ENCODE peak calls at places on chromosomes 1 and 21, in ten cellular contexts. One of them, this sample, is unnamed.

GRCh38 chr1:151477066-151477465 is 17.8 kb upstream of the POGZ start:
- DNase-seq in dorsolateral prefrontal cortex: no peak
- DNase-seq in PC-3: no peak
- DNase-seq in left ventricle myocardium inferior: no peak
- DNase-seq in lung: no peak
- DNase-seq in fibroblast of lung: no peak
- DNase-seq in body of pancreas: no peak
- DNase-seq in neural crest cell: no peak
- DNase-seq in epithelial cell of proximal tubule: no peak
- DNase-seq in thoracic aorta: no peak
- DNase-seq in this sample: no peak

GRCh38 chr1:241932845-241933244 is 24.7 kb upstream of the BECN2 start:
- DNase-seq in lung: no peak
- DNase-seq in thoracic aorta: no peak
- DNase-seq in dorsolateral prefrontal cortex: no peak
- DNase-seq in left ventricle myocardium inferior: no peak
- DNase-seq in body of pancreas: no peak
- DNase-seq in neural crest cell: no peak
- DNase-seq in PC-3: no peak
- DNase-seq in fibroblast of lung: no peak
- DNase-seq in epithelial cell of proximal tubule: no peak
- DNase-seq in this sample: no peak

GRCh38 chr1:183912265-183912886 is 107.5 kb downstream of the RGL1 start:
- DNase-seq in left ventricle myocardium inferior: no peak
- DNase-seq in epithelial cell of proximal tubule: no peak
- DNase-seq in thoracic aorta: no peak
- DNase-seq in lung: no peak
- DNase-seq in fibroblast of lung: no peak
- DNase-seq in body of pancreas: no peak
- DNase-seq in neural crest cell: no peak
- DNase-seq in PC-3: no peak
- DNase-seq in dorsolateral prefrontal cortex: no peak
- DNase-seq in this sample: no peak

GRCh38 chr1:84271452-84272273 is 29.8 kb upstream of the SAMD13 start:
- DNase-seq in left ventricle myocardium inferior: no peak
- DNase-seq in epithelial cell of proximal tubule: no peak
- DNase-seq in neural crest cell: no peak
- DNase-seq in PC-3: peak
- DNase-seq in thoracic aorta: no peak
- DNase-seq in fibroblast of lung: peak
- DNase-seq in lung: no peak
- DNase-seq in dorsolateral prefrontal cortex: no peak
- DNase-seq in body of pancreas: no peak
- DNase-seq in this sample: no peak

GRCh38 chr1:101183388-101183699 is 53.5 kb upstream of the S1PR1 start:
- DNase-seq in body of pancreas: no peak
- DNase-seq in dorsolateral prefrontal cortex: no peak
- DNase-seq in fibroblast of lung: peak
- DNase-seq in epithelial cell of proximal tubule: no peak
- DNase-seq in left ventricle myocardium inferior: no peak
- DNase-seq in lung: no peak
- DNase-seq in neural crest cell: no peak
- DNase-seq in thoracic aorta: no peak
- DNase-seq in PC-3: no peak
- DNase-seq in this sample: no peak

GRCh38 chr1:151130837-151131586 is 15.4 kb downstream of the SEMA6C start:
- DNase-seq in left ventricle myocardium inferior: peak
- DNase-seq in epithelial cell of proximal tubule: no peak
- DNase-seq in lung: peak
- DNase-seq in neural crest cell: peak
- DNase-seq in thoracic aorta: peak
- DNase-seq in fibroblast of lung: peak
- DNase-seq in body of pancreas: peak
- DNase-seq in dorsolateral prefrontal cortex: peak
- DNase-seq in PC-3: no peak
- DNase-seq in this sample: peak

GRCh38 chr1:29973406-29973805 is 737.1 kb downstream of the PTPRU start:
- DNase-seq in fibroblast of lung: peak
- DNase-seq in neural crest cell: no peak
- DNase-seq in left ventricle myocardium inferior: no peak
- DNase-seq in body of pancreas: no peak
- DNase-seq in thoracic aorta: no peak
- DNase-seq in dorsolateral prefrontal cortex: no peak
- DNase-seq in PC-3: no peak
- DNase-seq in lung: peak
- DNase-seq in epithelial cell of proximal tubule: no peak
- DNase-seq in this sample: no peak

GRCh38 chr1:40256401-40257084 is 1.5 kb upstream of the ZMPSTE24 start:
- DNase-seq in fibroblast of lung: no peak
- DNase-seq in neural crest cell: no peak
- DNase-seq in thoracic aorta: no peak
- DNase-seq in left ventricle myocardium inferior: no peak
- DNase-seq in lung: no peak
- DNase-seq in PC-3: peak
- DNase-seq in epithelial cell of proximal tubule: no peak
- DNase-seq in body of pancreas: no peak
- DNase-seq in dorsolateral prefrontal cortex: no peak
- DNase-seq in this sample: no peak

GRCh38 chr1:69553726-69554125 is 14.0 kb upstream of the LRRC7 start:
- DNase-seq in PC-3: no peak
- DNase-seq in fibroblast of lung: no peak
- DNase-seq in left ventricle myocardium inferior: no peak
- DNase-seq in dorsolateral prefrontal cortex: no peak
- DNase-seq in body of pancreas: no peak
- DNase-seq in lung: no peak
- DNase-seq in neural crest cell: no peak
- DNase-seq in epithelial cell of proximal tubule: no peak
- DNase-seq in thoracic aorta: no peak
- DNase-seq in this sample: no peak

GRCh38 chr1:182428043-182428442 is 21.9 kb upstream of the RGSL1 start:
- DNase-seq in epithelial cell of proximal tubule: no peak
- DNase-seq in fibroblast of lung: no peak
- DNase-seq in thoracic aorta: no peak
- DNase-seq in body of pancreas: no peak
- DNase-seq in dorsolateral prefrontal cortex: no peak
- DNase-seq in left ventricle myocardium inferior: no peak
- DNase-seq in PC-3: no peak
- DNase-seq in neural crest cell: no peak
- DNase-seq in lung: no peak
- DNase-seq in this sample: no peak

GRCh38 chr1:171901245-171901644 is 59.9 kb downstream of the DNM3 start:
- DNase-seq in neural crest cell: no peak
- DNase-seq in left ventricle myocardium inferior: no peak
- DNase-seq in body of pancreas: no peak
- DNase-seq in thoracic aorta: no peak
- DNase-seq in epithelial cell of proximal tubule: peak
- DNase-seq in lung: no peak
- DNase-seq in PC-3: peak
- DNase-seq in dorsolateral prefrontal cortex: peak
- DNase-seq in fibroblast of lung: peak
- DNase-seq in this sample: no peak

GRCh38 chr1:156475568-156476500 is 24.7 kb downstream of the MEF2D start:
- DNase-seq in dorsolateral prefrontal cortex: peak
- DNase-seq in neural crest cell: no peak
- DNase-seq in left ventricle myocardium inferior: peak
- DNase-seq in fibroblast of lung: peak
- DNase-seq in thoracic aorta: peak
- DNase-seq in epithelial cell of proximal tubule: no peak
- DNase-seq in lung: no peak
- DNase-seq in PC-3: no peak
- DNase-seq in body of pancreas: peak
- DNase-seq in this sample: peak

GRCh38 chr21:33403128-33403785 is at the start of gene IFNGR2:
- DNase-seq in body of pancreas: peak
- DNase-seq in left ventricle myocardium inferior: peak
- DNase-seq in epithelial cell of proximal tubule: no peak
- DNase-seq in thoracic aorta: no peak
- DNase-seq in fibroblast of lung: no peak
- DNase-seq in lung: no peak
- DNase-seq in dorsolateral prefrontal cortex: no peak
- DNase-seq in neural crest cell: peak
- DNase-seq in PC-3: peak
- DNase-seq in this sample: no peak

GRCh38 chr1:29245876-29246275 is 9.6 kb downstream of the PTPRU start:
- DNase-seq in lung: no peak
- DNase-seq in thoracic aorta: no peak
- DNase-seq in left ventricle myocardium inferior: no peak
- DNase-seq in fibroblast of lung: peak
- DNase-seq in dorsolateral prefrontal cortex: peak
- DNase-seq in epithelial cell of proximal tubule: no peak
- DNase-seq in neural crest cell: no peak
- DNase-seq in PC-3: peak
- DNase-seq in body of pancreas: peak
- DNase-seq in this sample: no peak

GRCh38 chr1:55235722-55236121 is 20.6 kb upstream of the USP24 start:
- DNase-seq in PC-3: peak
- DNase-seq in body of pancreas: no peak
- DNase-seq in lung: no peak
- DNase-seq in neural crest cell: no peak
- DNase-seq in dorsolateral prefrontal cortex: no peak
- DNase-seq in epithelial cell of proximal tubule: no peak
- DNase-seq in left ventricle myocardium inferior: no peak
- DNase-seq in fibroblast of lung: peak
- DNase-seq in thoracic aorta: no peak
- DNase-seq in this sample: no peak

GRCh38 chr1:112704511-112704907 is 2.4 kb downstream of the RHOC start:
- DNase-seq in fibroblast of lung: no peak
- DNase-seq in PC-3: no peak
- DNase-seq in thoracic aorta: no peak
- DNase-seq in neural crest cell: no peak
- DNase-seq in body of pancreas: no peak
- DNase-seq in dorsolateral prefrontal cortex: peak
- DNase-seq in lung: no peak
- DNase-seq in left ventricle myocardium inferior: no peak
- DNase-seq in epithelial cell of proximal tubule: no peak
- DNase-seq in this sample: no peak

GRCh38 chr1:55519937-55520683 is 304.9 kb upstream of the USP24 start:
- DNase-seq in PC-3: no peak
- DNase-seq in body of pancreas: no peak
- DNase-seq in epithelial cell of proximal tubule: no peak
- DNase-seq in neural crest cell: no peak
- DNase-seq in dorsolateral prefrontal cortex: no peak
- DNase-seq in lung: no peak
- DNase-seq in thoracic aorta: no peak
- DNase-seq in left ventricle myocardium inferior: no peak
- DNase-seq in fibroblast of lung: no peak
- DNase-seq in this sample: no peak

GRCh38 chr1:117638759-117639158 is 32.9 kb downstream of the TENT5C start:
- DNase-seq in fibroblast of lung: no peak
- DNase-seq in lung: no peak
- DNase-seq in left ventricle myocardium inferior: no peak
- DNase-seq in body of pancreas: no peak
- DNase-seq in dorsolateral prefrontal cortex: no peak
- DNase-seq in neural crest cell: no peak
- DNase-seq in thoracic aorta: no peak
- DNase-seq in epithelial cell of proximal tubule: peak
- DNase-seq in PC-3: no peak
- DNase-seq in this sample: no peak

DNA sequence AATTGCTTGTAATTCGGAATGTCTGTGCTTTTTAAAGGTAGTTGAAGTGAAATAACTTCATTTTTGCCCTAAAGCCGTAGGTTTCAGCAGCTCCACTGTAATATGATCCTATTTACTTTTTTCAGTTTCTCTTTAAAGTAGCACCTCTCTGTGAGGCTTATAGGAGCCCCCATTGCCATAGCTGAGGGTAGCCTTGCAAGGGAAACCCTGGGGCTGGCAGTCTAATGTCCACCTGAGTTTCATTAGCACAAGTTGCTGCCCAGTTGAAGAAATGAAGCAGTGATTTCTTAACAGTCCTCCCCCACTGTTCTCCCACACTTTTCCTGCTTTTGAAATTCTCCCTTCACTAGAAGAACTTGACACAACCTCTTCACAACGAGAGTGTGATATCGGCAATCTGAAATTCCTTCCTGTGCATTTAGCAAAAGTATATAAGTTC is 1.5 kb downstream of the HMCN1 start:
- DNase-seq in fibroblast of lung: no peak
- DNase-seq in body of pancreas: no peak
- DNase-seq in epithelial cell of proximal tubule: no peak
- DNase-seq in dorsolateral prefrontal cortex: no peak
- DNase-seq in PC-3: no peak
- DNase-seq in neural crest cell: no peak
- DNase-seq in lung: no peak
- DNase-seq in left ventricle myocardium inferior: no peak
- DNase-seq in thoracic aorta: no peak
- DNase-seq in this sample: no peak
- TF ChIP-seq CTCF in fibroblast of lung: no peak
- TF ChIP-seq CTCF in body of pancreas: no peak
- TF ChIP-seq CTCF in epithelial cell of proximal tubule: no peak
- TF ChIP-seq CTCF in dorsolateral prefrontal cortex: no peak
- TF ChIP-seq CTCF in PC-3: no peak
- TF ChIP-seq CTCF in neural crest cell: no peak
- TF ChIP-seq CTCF in lung: no peak
- TF ChIP-seq CTCF in left ventricle myocardium inferior: no peak
- TF ChIP-seq CTCF in thoracic aorta: no peak
- TF ChIP-seq CTCF in this sample: no peak

GRCh38 chr1:10692401-10693021 is 103.9 kb downstream of the CASZ1 start:
- DNase-seq in lung: peak
- DNase-seq in PC-3: peak
- DNase-seq in neural crest cell: no peak
- DNase-seq in fibroblast of lung: no peak
- DNase-seq in dorsolateral prefrontal cortex: no peak
- DNase-seq in thoracic aorta: no peak
- DNase-seq in left ventricle myocardium inferior: no peak
- DNase-seq in epithelial cell of proximal tubule: no peak
- DNase-seq in body of pancreas: peak
- DNase-seq in this sample: no peak
- TF ChIP-seq CTCF in lung: no peak
- TF ChIP-seq CTCF in PC-3: peak
- TF ChIP-seq CTCF in neural crest cell: peak
- TF ChIP-seq CTCF in fibroblast of lung: peak
- TF ChIP-seq CTCF in dorsolateral prefrontal cortex: no peak
- TF ChIP-seq CTCF in thoracic aorta: peak
- TF ChIP-seq CTCF in left ventricle myocardium inferior: peak
- TF ChIP-seq CTCF in epithelial cell of proximal tubule: peak
- TF ChIP-seq CTCF in body of pancreas: peak
- TF ChIP-seq CTCF in this sample: peak

GRCh38 chr1:152926091-152926490 is 17.7 kb downstream of the IVL start:
- DNase-seq in epithelial cell of proximal tubule: no peak
- DNase-seq in neural crest cell: no peak
- DNase-seq in PC-3: peak
- DNase-seq in left ventricle myocardium inferior: no peak
- DNase-seq in fibroblast of lung: peak
- DNase-seq in lung: no peak
- DNase-seq in thoracic aorta: no peak
- DNase-seq in dorsolateral prefrontal cortex: no peak
- DNase-seq in body of pancreas: no peak
- DNase-seq in this sample: no peak
- TF ChIP-seq CTCF in epithelial cell of proximal tubule: peak
- TF ChIP-seq CTCF in neural crest cell: no peak
- TF ChIP-seq CTCF in PC-3: peak
- TF ChIP-seq CTCF in left ventricle myocardium inferior: no peak
- TF ChIP-seq CTCF in fibroblast of lung: peak
- TF ChIP-seq CTCF in lung: no peak
- TF ChIP-seq CTCF in thoracic aorta: no peak
- TF ChIP-seq CTCF in dorsolateral prefrontal cortex: no peak
- TF ChIP-seq CTCF in body of pancreas: no peak
- TF ChIP-seq CTCF in this sample: peak

DNA sequence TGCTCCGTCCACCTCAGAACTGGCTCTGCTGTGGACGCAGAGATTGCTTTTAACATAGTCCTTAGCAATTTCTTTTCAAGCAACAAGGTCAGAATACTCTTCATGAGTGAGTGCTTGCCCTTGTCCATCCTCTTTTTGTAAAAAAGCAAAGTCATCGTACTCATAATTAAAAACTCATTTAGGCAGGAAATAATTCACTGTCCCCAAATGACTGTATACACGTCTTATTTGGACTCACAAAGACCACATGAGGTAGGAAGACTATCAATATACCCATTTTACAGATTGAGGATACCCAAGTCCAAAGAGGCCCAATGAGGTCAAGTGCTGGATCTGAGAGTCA is 13.2 kb downstream of the ITPKB start:
- DNase-seq in lung: no peak
- DNase-seq in epithelial cell of proximal tubule: no peak
- DNase-seq in thoracic aorta: no peak
- DNase-seq in PC-3: no peak
- DNase-seq in left ventricle myocardium inferior: no peak
- DNase-seq in fibroblast of lung: no peak
- DNase-seq in dorsolateral prefrontal cortex: no peak
- DNase-seq in neural crest cell: no peak
- DNase-seq in body of pancreas: no peak
- DNase-seq in this sample: no peak
- TF ChIP-seq CTCF in lung: no peak
- TF ChIP-seq CTCF in epithelial cell of proximal tubule: no peak
- TF ChIP-seq CTCF in thoracic aorta: no peak
- TF ChIP-seq CTCF in PC-3: no peak
- TF ChIP-seq CTCF in left ventricle myocardium inferior: no peak
- TF ChIP-seq CTCF in fibroblast of lung: no peak
- TF ChIP-seq CTCF in dorsolateral prefrontal cortex: no peak
- TF ChIP-seq CTCF in neural crest cell: no peak
- TF ChIP-seq CTCF in body of pancreas: no peak
- TF ChIP-seq CTCF in this sample: no peak